ENCODE peak calls at places on chromosome 2, in four cellular contexts. U, J, M and I are unnamed samples.
A peak's percentile ranks its signal among the peaks of the same experiment; 100 is the strongest.

GRCh38 chr2:61566566-61566965 is 28.4 kb upstream of the XPO1 start:
- DNase-seq in J (no peak), M (no peak), U (no peak), I (no peak)

GRCh38 chr2:47838249-47838648 is 55.3 kb downstream of the MSH6 start:
- DNase-seq in U (no peak), J (no peak), M (no peak), I (no peak)

GRCh38 chr2:190618030-190618429 is 30.9 kb upstream of the NAB1 start:
- DNase-seq in U (no peak), J (no peak), M (no peak), I (no peak)

GRCh38 chr2:180707867-180708205 is 272.6 kb upstream of the UBE2E3 start:
- DNase-seq in U (peak; percentile 60), M (peak; percentile 92), J (no peak), I (peak; percentile 86)

GRCh38 chr2:143936758-143937562 is 583.0 kb downstream of the ZEB2 start:
- DNase-seq in U (peak; percentile 86), M (peak; percentile 31), J (peak; percentile 68), I (no peak)

GRCh38 chr2:10028988-10029874 is 14.1 kb upstream of the KLF11 start:
- DNase-seq in U (peak; percentile 59), M (no peak), J (no peak), I (no peak)

GRCh38 chr2:11802782-11803191 is 56.4 kb downstream of the LPIN1 start:
- DNase-seq in J (no peak), M (peak; percentile 63), U (no peak), I (peak; percentile 29)

GRCh38 chr2:151111599-151112278 is 149.9 kb downstream of the RBM43 start:
- DNase-seq in J (no peak), M (peak; percentile 93), U (no peak), I (peak; percentile 75)

GRCh38 chr2:219514836-219515235 is 554 bp downstream of the ASIC4 start:
- DNase-seq in U (no peak), M (no peak), J (no peak), I (no peak)

GRCh38 chr2:135997380-135997779 is 12.0 kb upstream of the DARS1 start:
- DNase-seq in J (no peak), U (peak; percentile 91), M (no peak), I (no peak)

GRCh38 chr2:51734115-51734514 is 702.2 kb upstream of the NRXN1 start:
- DNase-seq in M (peak; percentile 71), J (no peak), U (no peak), I (no peak)

GRCh38 chr2:219947575-219947974 is 320.1 kb downstream of the SLC4A3 start:
- DNase-seq in U (no peak), J (no peak), M (peak; percentile 55), I (peak; percentile 6)

GRCh38 chr2:226308981-226309380 is 490.6 kb downstream of the IRS1 start:
- DNase-seq in U (no peak), J (no peak), M (peak; percentile 76), I (peak; percentile 29)

GRCh38 chr2:26010943-26011342 is 22.9 kb upstream of the RAB10 start:
- DNase-seq in J (no peak), U (no peak), M (no peak), I (no peak)
- TF ChIP-seq CTCF in J (no peak), U (no peak), M (no peak), I (no peak)

DNA sequence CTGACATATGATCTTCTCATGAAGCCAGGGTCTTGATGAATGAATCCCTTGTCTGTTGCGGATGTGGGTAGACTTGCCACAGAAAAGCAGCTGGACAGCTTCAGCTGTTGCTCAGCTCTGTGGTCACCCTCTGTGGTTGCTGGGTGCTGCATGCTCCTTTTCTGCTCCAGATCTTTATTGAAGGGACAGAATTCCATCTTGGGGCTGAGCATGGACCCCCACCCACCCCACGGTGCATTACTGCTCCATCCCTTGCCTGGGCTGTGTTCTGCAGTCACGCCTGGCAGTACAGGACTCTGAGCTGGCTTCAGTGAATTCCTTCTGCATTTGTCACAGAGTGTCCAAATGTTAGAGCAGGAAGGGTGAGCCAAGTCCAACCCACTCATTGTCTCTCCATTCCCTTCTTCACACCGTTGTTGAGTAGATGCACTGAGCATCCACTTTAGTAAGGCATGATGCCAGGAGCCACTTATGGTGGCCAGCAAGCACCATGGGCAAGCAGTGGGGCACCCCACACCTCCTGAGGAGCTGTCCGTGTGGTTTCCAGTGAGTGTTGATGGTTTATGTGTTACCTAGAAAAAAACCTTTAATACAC is 14.5 kb upstream of the ITGB6 start:
- DNase-seq in M (peak; percentile 90), U (no peak), J (no peak), I (peak; percentile 91)
- H3K27ac ChIP-seq in M (peak overlapping the region; percentile 29), U (no peak overlapping the region), J (no peak overlapping the region), I (peak overlapping the region; percentile 74)

GRCh38 chr2:71803398-71803797 is 344.3 kb downstream of the CYP26B1 start:
- DNase-seq in J (no peak), U (no peak), M (no peak), I (no peak)

GRCh38 chr2:71800106-71800809 is 346.9 kb downstream of the DYSF start:
- DNase-seq in U (no peak), J (peak; percentile 59), M (no peak), I (no peak)

GRCh38 chr2:71804251-71804650 is 343.4 kb downstream of the CYP26B1 start:
- DNase-seq in M (no peak), U (no peak), J (peak; percentile 33), I (no peak)

GRCh38 chr2:71802556-71802955 is 345.1 kb downstream of the CYP26B1 start:
- DNase-seq in J (peak; percentile 28), M (no peak), U (no peak), I (no peak)

DNA sequence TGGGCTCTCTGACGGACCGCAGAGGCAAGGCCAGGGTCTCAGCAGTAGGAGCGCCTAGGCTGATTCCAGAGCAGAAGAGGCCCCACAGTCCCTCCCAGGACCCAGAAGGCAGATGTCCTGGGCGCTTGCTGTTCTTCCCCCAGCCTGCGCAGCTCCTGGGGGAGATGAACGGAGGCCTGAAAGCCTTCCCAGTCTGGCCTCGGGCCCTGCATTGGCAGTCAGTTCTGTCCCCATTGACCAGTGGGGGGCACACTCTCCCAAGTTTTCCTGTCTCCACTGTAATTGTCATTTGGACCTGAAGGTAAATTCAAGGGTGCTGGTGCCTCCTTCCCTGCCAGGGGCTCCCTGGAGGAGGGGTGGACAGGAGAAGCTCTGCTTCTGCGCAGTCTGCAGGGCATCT is 345.7 kb downstream of the CYP26B1 start:
- DNase-seq in J (peak; percentile 84), M (peak; percentile 25), U (peak; percentile 75), I (peak; percentile 60)
- TF ChIP-seq CTCF in J (peak; percentile 73), M (peak; percentile 52), U (peak; percentile 66), I (peak; percentile 81)

GRCh38 chr2:177694348-177694747 is 301.8 kb downstream of the AGPS start:
- DNase-seq in J (no peak), U (no peak), M (no peak), I (no peak)

GRCh38 chr2:177692042-177692823 is 299.7 kb downstream of the AGPS start:
- DNase-seq in M (no peak), U (no peak), J (no peak), I (no peak)

GRCh38 chr2:177693658-177694334 is 301.2 kb downstream of the AGPS start:
- DNase-seq in J (no peak), U (no peak), M (no peak), I (no peak)

GRCh38 chr2:177691177-177691576 is 298.6 kb downstream of the AGPS start:
- DNase-seq in U (peak; percentile 14), M (no peak), J (no peak), I (no peak)

GRCh38 chr2:177692828-177693269 is 300.3 kb downstream of the AGPS start:
- DNase-seq in U (no peak), J (no peak), M (no peak), I (no peak)
- H3K27ac ChIP-seq in U (no peak overlapping the region), J (no peak overlapping the region), M (no peak overlapping the region), I (no peak overlapping the region)

DNA sequence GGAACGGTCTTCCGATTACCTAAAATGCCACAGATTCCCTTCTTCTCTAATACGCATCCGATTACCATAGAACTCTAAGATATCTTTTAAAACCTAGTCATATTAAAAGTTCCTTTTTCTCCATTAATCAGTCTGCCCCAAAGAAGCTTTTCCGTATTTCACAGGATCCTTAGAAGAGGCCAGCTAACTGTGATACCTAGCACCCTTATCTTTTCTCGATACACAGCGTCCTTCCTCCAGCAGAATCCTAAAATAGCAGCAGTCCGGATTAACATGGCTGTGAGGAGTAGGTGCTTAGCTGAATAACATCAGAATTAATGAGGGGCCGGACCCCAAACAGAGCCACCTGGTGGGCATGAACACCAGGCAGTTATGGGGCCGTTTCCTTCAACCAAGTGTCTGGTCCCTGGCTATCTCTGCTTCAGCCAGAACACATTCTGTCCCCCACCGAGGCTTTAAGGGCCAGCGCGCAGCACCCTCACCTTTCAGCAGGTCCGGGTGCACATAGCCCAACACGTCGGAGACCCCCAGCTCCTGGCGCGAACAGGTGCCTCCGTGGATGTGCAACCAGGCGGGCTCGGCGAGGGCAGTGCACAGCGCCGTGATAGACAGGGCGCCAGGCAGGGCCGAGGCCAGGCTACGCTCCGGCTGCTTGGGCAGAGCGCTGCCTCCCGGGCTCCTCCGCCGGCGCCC is 995 bp downstream of the TMEM127 start:
- DNase-seq in J (no peak), M (peak; percentile 29), U (peak; percentile 69), I (peak; percentile 46)
- TF ChIP-seq CTCF in J (no peak), M (peak; percentile 46), U (peak; percentile 57), I (peak; percentile 74)

GRCh38 chr2:100846716-100847115 is 26.8 kb downstream of the NPAS2 start:
- DNase-seq in J (no peak), M (no peak), U (no peak), I (no peak)
- H3K27ac ChIP-seq in J (no peak overlapping the region), M (no peak overlapping the region), U (no peak overlapping the region), I (no peak overlapping the region)

GRCh38 chr2:68516051-68516771 is 48.8 kb downstream of the APLF start:
- DNase-seq in J (no peak), M (no peak), U (no peak), I (no peak)

DNA sequence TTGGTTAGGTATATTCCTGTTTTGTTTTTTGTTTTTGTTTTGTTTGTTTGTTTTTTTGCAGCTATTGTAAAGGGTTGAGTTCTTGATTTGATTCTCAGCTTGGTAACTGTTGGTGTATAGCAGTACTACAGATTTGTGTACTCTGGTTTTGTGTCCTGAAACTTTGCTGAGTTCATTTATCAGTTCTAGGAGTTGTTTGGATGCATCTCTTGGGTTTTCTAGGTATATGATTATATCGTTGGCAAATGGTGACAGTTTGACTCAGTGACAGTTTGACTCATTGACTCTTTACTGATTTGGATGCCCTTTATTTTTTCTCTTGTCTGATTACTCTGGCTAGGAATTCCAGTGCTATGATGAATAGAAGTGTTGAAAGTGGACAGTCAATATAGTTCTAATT is 53.7 kb downstream of the APLF start:
- DNase-seq in U (no peak), J (no peak), M (no peak), I (no peak)
- TF ChIP-seq CTCF in U (no peak), J (no peak), M (no peak), I (no peak)

GRCh38 chr2:159906315-159906714 is 108.3 kb upstream of the CD302 start:
- DNase-seq in J (no peak), U (no peak), M (no peak), I (no peak)

GRCh38 chr2:159904127-159904564 is 106.1 kb upstream of the CD302 start:
- DNase-seq in J (peak; percentile 65), U (no peak), M (no peak), I (no peak)

GRCh38 chr2:159905901-159906300 is 107.9 kb upstream of the CD302 start:
- DNase-seq in J (no peak), U (no peak), M (no peak), I (no peak)

GRCh38 chr2:159903404-159904126 is 105.6 kb upstream of the CD302 start:
- DNase-seq in J (peak; percentile 70), M (no peak), U (no peak), I (peak; percentile 62)

GRCh38 chr2:159904565-159905281 is 106.7 kb upstream of the CD302 start:
- DNase-seq in M (no peak), J (peak; percentile 73), U (peak; percentile 76), I (no peak)
- H3K27ac ChIP-seq in M (no peak within 1 kb of the TSS), J (peak within 1 kb of the TSS; percentile 59), U (no peak within 1 kb of the TSS), I (no peak within 1 kb of the TSS)